ENCODE peak calls at places on chromosome 7, in nine cellular contexts. T is fibroblast of mammary gland; H is GM12865; Q is fibroblast of the aortic adventitia; W is fibroblast of lung; J is activated CD8-positive, alpha-beta T cell treated with anti-CD3 and anti-CD28 coated beads for 36 hours; B is AG10803; Z is stomach; K is cardiac fibroblast. X is an unnamed sample.

GRCh38 chr7:138097064-138097741 is 20.9 kb downstream of the AKR1D1 start:
- DNase-seq in K (peak), Q (peak), H (peak), Z (peak), J (peak), W (peak), B (peak), T (peak), X (no peak)

GRCh38 chr7:142717453-142717852 is 31.8 kb upstream of the PRSS1 start:
- DNase-seq in T (no peak), Z (no peak), W (no peak), B (no peak), J (peak), K (no peak), H (no peak), Q (no peak), X (no peak)

GRCh38 chr7:77989981-77990566 is 191.5 kb downstream of the PHTF2 start:
- DNase-seq in B (no peak), J (peak), H (peak), W (no peak), Q (no peak), K (peak), T (no peak), Z (peak), X (no peak)

GRCh38 chr7:4861227-4861626 is 603 bp downstream of the PAPOLB start:
- DNase-seq in Q (no peak), J (no peak), Z (no peak), H (peak), B (no peak), T (no peak), W (no peak), K (no peak), X (no peak)

GRCh38 chr7:131071786-131072504 is 255.7 kb upstream of the MKLN1 start:
- DNase-seq in J (peak), T (peak), W (peak), K (peak), B (peak), H (peak), Q (peak), Z (peak), X (no peak)

GRCh38 chr7:136870799-136871487 is 2.5 kb downstream of the CHRM2 start:
- DNase-seq in H (no peak), B (no peak), W (peak), Q (no peak), K (no peak), Z (no peak), J (no peak), T (no peak), X (peak)

GRCh38 chr7:99104631-99105030 is 39.3 kb downstream of the SMURF1 start:
- DNase-seq in W (no peak), J (no peak), K (no peak), B (no peak), Q (no peak), H (no peak), Z (no peak), T (no peak), X (no peak)

GRCh38 chr7:96199421-96199820 is 122.5 kb downstream of the SLC25A13 start:
- DNase-seq in B (peak), K (peak), Z (no peak), H (no peak), J (no peak), Q (peak), T (no peak), W (peak), X (no peak)

GRCh38 chr7:26145236-26145635 is 6.8 kb upstream of the NFE2L3 start:
- DNase-seq in Q (no peak), K (no peak), B (no peak), H (no peak), T (no peak), J (no peak), W (no peak), Z (no peak), X (no peak)

GRCh38 chr7:46932656-46933424 is 649.1 kb downstream of the TNS3 start:
- DNase-seq in Z (no peak), Q (peak), K (peak), W (peak), T (peak), H (no peak), J (no peak), B (peak), X (no peak)

GRCh38 chr7:150755473-150756099 is 18.4 kb downstream of the GIMAP5 start:
- DNase-seq in T (peak), K (no peak), J (peak), B (no peak), W (no peak), Z (no peak), H (peak), Q (no peak), X (no peak)

GRCh38 chr7:103824251-103824650 is 165.2 kb downstream of the RELN start:
- DNase-seq in Z (no peak), W (no peak), B (no peak), J (no peak), H (no peak), Q (no peak), K (no peak), T (no peak), X (no peak)

GRCh38 chr7:17099083-17099973 is 199.1 kb upstream of the AHR start:
- DNase-seq in Z (peak), J (no peak), B (peak), K (peak), T (peak), Q (peak), H (no peak), W (peak), X (peak)

GRCh38 chr7:77531038-77531437 is 6.1 kb upstream of the PTPN12 start:
- DNase-seq in Q (no peak), K (no peak), B (no peak), H (no peak), W (no peak), T (no peak), Z (no peak), J (no peak), X (no peak)

GRCh38 chr7:123849855-123850254 is 4.9 kb downstream of the HYAL4 start:
- DNase-seq in Z (no peak), Q (no peak), J (no peak), K (no peak), H (no peak), B (no peak), T (no peak), W (no peak), X (no peak)

GRCh38 chr7:123845823-123846216 is 851 bp downstream of the HYAL4 start:
- DNase-seq in Q (no peak), Z (no peak), J (no peak), K (no peak), B (no peak), T (no peak), H (no peak), W (no peak), X (no peak)

GRCh38 chr7:123846217-123846891 is 1.4 kb downstream of the HYAL4 start:
- DNase-seq in W (peak), T (no peak), Q (peak), J (no peak), K (peak), B (no peak), Z (no peak), H (peak), X (no peak)

GRCh38 chr7:123847868-123848267 is 2.9 kb downstream of the HYAL4 start:
- DNase-seq in Z (no peak), K (no peak), B (no peak), T (no peak), J (no peak), W (no peak), Q (no peak), H (no peak), X (no peak)

GRCh38 chr7:123844712-123845219 is at the start of gene HYAL4:
- DNase-seq in T (no peak), B (no peak), Q (no peak), J (no peak), K (no peak), W (no peak), Z (no peak), H (no peak), X (no peak)
- TF ChIP-seq CTCF in T (no peak), B (no peak), Q (no peak), J (no peak), K (no peak), W (no peak), Z (no peak), H (no peak), X (no peak)

DNA sequence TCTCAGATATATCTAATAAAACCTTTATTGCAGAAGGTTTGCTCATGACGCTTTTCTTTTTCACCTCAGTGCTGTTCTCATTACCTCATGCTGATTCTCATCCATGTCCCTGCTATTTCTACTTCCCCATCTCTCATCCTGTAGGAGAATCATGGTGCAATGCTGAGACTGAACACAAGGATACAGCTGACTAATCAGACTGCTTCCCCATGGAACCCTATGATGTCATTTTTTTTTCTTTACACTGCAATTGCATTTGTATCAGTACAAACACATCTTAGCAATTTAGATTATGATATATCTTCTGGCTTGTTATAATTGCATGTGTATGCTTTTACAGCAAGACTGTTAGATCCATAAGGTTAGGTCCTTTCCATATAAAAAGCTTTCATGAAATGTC is 93.7 kb downstream of the SEMA3A start:
- DNase-seq in T (peak), J (no peak), Q (peak), K (peak), Z (no peak), B (peak), W (peak), H (no peak), X (no peak)
- TF ChIP-seq CTCF in T (peak), J (no peak), Q (peak), K (peak), Z (no peak), B (no peak), W (peak), H (no peak), X (no peak)

DNA sequence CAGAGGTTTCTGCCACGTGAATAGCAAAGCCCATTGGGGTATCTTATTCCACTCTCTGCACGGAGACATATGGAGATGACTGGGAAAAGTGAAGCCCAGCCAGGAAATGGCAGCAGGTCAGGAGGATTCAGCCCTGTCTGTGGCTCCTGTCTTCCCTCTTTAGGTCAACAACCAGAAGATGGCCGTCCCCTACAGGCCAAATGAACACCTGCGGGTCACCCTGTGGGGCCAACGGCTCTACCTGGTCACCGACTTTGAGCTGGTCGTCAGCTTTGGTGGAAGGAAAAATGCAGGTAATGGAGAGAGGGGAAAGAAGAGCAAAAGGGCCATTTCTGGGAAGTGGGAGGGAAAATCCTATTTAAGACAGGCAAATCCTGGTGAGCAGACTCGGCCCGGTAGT is 38.3 kb downstream of the EPHB4 start:
- DNase-seq in H (no peak), K (no peak), W (no peak), B (no peak), Q (no peak), Z (no peak), J (no peak), T (no peak), X (no peak)
- TF ChIP-seq CTCF in H (no peak), K (peak), W (peak), B (no peak), Q (no peak), Z (no peak), J (no peak), T (no peak), X (no peak)

GRCh38 chr7:116582806-116583444 is 58.1 kb downstream of the CAV1 start:
- DNase-seq in K (peak), Q (peak), Z (no peak), T (peak), B (peak), W (peak), J (peak), H (peak), X (no peak)
- TF ChIP-seq CTCF in K (no peak), Q (no peak), Z (no peak), T (no peak), B (no peak), W (no peak), J (no peak), H (no peak), X (no peak)

GRCh38 chr7:129393255-129393654 is 41.0 kb upstream of the STRIP2 start:
- DNase-seq in W (no peak), B (no peak), K (no peak), J (no peak), Z (no peak), T (no peak), Q (no peak), H (no peak), X (no peak)

GRCh38 chr7:129390314-129390713 is 43.9 kb upstream of the STRIP2 start:
- DNase-seq in K (no peak), T (no peak), H (no peak), J (no peak), Q (no peak), Z (no peak), B (no peak), W (no peak), X (no peak)

GRCh38 chr7:129394982-129395906 is 39.0 kb upstream of the STRIP2 start:
- DNase-seq in J (no peak), W (no peak), T (no peak), K (no peak), H (no peak), B (no peak), Q (peak), Z (no peak), X (no peak)

GRCh38 chr7:129391546-129392211 is 42.6 kb upstream of the STRIP2 start:
- DNase-seq in J (no peak), T (no peak), K (no peak), Z (no peak), W (no peak), B (no peak), Q (no peak), H (no peak), X (no peak)

GRCh38 chr7:129394101-129394500 is 40.1 kb upstream of the STRIP2 start:
- DNase-seq in Z (no peak), H (no peak), B (no peak), J (no peak), K (no peak), W (no peak), T (no peak), Q (no peak), X (no peak)
- TF ChIP-seq CTCF in Z (no peak), H (no peak), B (no peak), J (no peak), K (no peak), W (no peak), T (no peak), Q (no peak), X (no peak)

GRCh38 chr7:123637203-123637602 is 18.5 kb upstream of the LMOD2 start:
- DNase-seq in Z (no peak), J (no peak), T (no peak), K (no peak), Q (no peak), B (no peak), H (no peak), W (no peak), X (no peak)

GRCh38 chr7:123637878-123638277 is 17.8 kb upstream of the LMOD2 start:
- DNase-seq in Z (no peak), H (no peak), T (no peak), K (no peak), Q (no peak), J (no peak), B (no peak), W (no peak), X (no peak)

GRCh38 chr7:123633553-123633952 is 22.1 kb upstream of the LMOD2 start:
- DNase-seq in B (peak), J (no peak), Q (peak), H (no peak), W (peak), K (peak), Z (no peak), T (peak), X (no peak)

GRCh38 chr7:123632808-123633207 is 22.9 kb upstream of the LMOD2 start:
- DNase-seq in B (no peak), J (no peak), K (no peak), T (no peak), W (no peak), Q (no peak), H (no peak), Z (no peak), X (no peak)

DNA sequence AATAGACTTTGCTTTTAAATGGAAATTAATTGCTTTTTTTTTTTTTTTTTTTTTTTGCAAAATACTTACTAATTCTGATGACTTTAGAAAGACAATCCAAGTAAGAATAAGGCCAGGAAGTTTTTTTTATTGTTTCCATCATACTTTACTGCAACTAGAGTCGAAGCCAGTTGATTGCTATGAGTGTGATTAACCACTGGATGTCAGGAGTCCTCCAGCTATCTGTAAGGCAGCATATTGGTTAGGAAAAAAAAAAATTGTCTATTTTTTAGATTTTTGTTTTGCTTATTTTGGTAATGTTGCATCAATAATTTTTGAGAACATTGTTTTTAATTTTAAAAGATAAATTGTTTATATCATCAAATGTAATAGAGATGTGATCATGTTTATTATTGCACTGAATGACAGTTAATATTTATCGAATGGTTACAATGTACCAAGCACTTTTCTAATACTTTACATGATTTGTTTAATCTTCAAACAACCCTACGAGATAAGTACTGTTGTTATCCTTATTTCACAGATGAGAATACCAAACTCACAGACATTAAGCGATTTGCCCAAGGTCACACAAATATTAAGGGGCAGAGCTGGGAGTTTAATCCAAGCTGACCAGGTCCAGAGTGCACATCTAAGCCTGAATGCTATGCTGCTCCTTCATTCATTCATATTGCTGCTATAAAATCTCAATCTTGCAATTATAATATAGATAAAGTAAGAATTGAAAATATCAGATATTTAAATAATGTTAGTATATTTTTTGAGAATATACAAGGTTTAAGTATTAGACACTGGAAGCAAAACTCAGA is 19.9 kb upstream of the LMOD2 start:
- DNase-seq in B (peak), Z (no peak), J (no peak), W (peak), K (peak), Q (peak), T (peak), H (peak), X (no peak)
- TF ChIP-seq CTCF in B (peak), Z (no peak), J (peak), W (peak), K (peak), Q (peak), T (peak), H (peak), X (no peak)

DNA sequence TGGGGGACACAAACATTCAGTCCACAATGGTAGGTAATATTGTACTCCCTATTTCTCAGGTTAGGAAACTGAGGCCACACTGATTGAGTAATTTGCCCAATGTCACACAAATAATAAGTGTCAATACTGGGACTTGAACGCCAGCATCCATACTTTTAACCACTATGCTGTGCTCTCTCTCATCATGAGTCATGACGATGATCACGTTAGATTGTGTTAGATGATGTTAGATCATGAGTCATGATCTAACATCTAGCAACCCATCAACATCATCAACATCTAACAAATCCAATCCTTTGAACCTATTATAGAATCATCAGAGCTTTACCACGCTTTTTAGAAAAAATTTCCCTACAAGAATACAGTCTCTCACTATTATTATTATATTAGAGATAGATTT is 28.1 kb upstream of the HERPUD2 start:
- DNase-seq in J (peak), Z (no peak), B (no peak), T (peak), H (no peak), W (peak), K (no peak), Q (no peak), X (no peak)
- TF ChIP-seq CTCF in J (peak), Z (no peak), B (no peak), T (peak), H (no peak), W (no peak), K (no peak), Q (no peak), X (no peak)

DNA sequence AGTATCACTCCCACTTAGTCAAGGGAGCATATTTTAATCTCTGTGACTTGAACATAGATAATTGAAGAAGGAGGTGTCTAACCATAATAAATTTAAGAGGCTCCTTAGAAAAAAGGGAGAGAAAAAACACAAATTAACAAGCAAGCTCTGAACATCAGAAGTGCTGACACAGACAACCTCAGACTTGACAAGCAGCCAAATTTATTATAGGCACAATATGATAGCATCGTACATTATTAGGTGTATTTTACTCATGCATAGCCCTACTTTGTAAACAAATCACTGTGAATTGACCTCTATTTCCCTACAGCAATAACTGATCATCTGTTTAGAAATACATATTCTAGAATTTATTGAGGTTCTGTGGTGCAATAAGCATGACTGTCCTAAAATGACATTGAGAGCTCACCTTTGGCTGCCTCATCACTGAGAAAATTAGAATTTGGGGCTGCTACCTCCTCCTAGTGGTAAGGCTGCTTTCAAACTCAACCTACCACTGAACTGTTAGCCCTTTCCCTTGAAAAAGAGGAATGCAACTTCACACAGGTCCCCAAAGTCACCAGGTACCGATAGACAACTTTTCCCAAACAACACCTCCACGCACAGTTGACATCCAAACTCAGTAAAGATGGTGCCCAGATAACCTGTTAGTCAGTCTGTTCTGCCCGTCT is 76.0 kb upstream of the SCIN start:
- DNase-seq in K (no peak), H (no peak), W (no peak), T (no peak), B (no peak), J (no peak), Q (no peak), Z (no peak), X (no peak)
- TF ChIP-seq CTCF in K (peak), H (no peak), W (peak), T (peak), B (no peak), J (peak), Q (no peak), Z (no peak), X (no peak)

GRCh38 chr7:112740667-112741066 is 49.5 kb downstream of the TMEM168 start:
- DNase-seq in B (no peak), H (no peak), K (no peak), T (no peak), W (no peak), Q (no peak), Z (no peak), J (no peak), X (no peak)
- TF ChIP-seq CTCF in B (no peak), H (no peak), K (no peak), T (no peak), W (no peak), Q (no peak), Z (no peak), J (no peak), X (no peak)

X was measured in left lung.